ENCODE peak calls at places on chromosomes 2 and 18, in five cellular contexts. R is progenitor cell of endocrine pancreas, V is astrocyte of the spinal cord, I is left ventricle myocardium inferior, B is WTC11. O is an unnamed sample.

GRCh38 chr2:149038442-149039212 is at the start of gene LYPD6B:
- DNase-seq in B (peak), V (no peak), I (no peak), R (peak), O (peak)

GRCh38 chr2:108971661-108972566 is 17.1 kb downstream of the EDAR start:
- DNase-seq in B (no peak), I (peak), V (peak), R (no peak), O (no peak)

GRCh38 chr2:207952564-207953345 is 72.6 kb downstream of the PLEKHM3 start:
- DNase-seq in R (no peak), B (no peak), I (no peak), V (no peak), O (no peak)

GRCh38 chr2:10876394-10876793 is 35.3 kb upstream of the KCNF1 start:
- DNase-seq in R (no peak), I (no peak), B (no peak), V (no peak), O (no peak)

GRCh38 chr2:172429351-172429968 is 2.1 kb downstream of the ITGA6 start:
- DNase-seq in V (peak), R (no peak), B (no peak), I (no peak), O (no peak)

GRCh38 chr2:156537147-156537546 is 101.0 kb downstream of the GPD2 start:
- DNase-seq in V (peak), B (no peak), R (no peak), I (no peak), O (no peak)

GRCh38 chr18:50372743-50373142 is 2.1 kb upstream of the SKA1 start:
- DNase-seq in V (no peak), I (no peak), R (no peak), B (no peak), O (no peak)

GRCh38 chr2:105645031-105645940 is 99.4 kb upstream of the NCK2 start:
- DNase-seq in B (peak), R (no peak), I (no peak), V (no peak), O (no peak)

GRCh38 chr2:4404363-4404762 is 701.0 kb downstream of the DCDC2C start:
- DNase-seq in V (no peak), B (no peak), R (no peak), I (no peak), O (no peak)

GRCh38 chr2:170928036-170928823 is 823 bp upstream of the GORASP2 start:
- DNase-seq in R (no peak), B (peak), I (no peak), V (peak), O (no peak)

GRCh38 chr18:63697261-63697660 is 5.5 kb upstream of the SERPINB11 start:
- DNase-seq in B (no peak), R (no peak), V (peak), I (no peak), O (no peak)

GRCh38 chr2:3575534-3576324 is 669 bp downstream of the RPS7 start:
- DNase-seq in B (no peak), V (no peak), R (peak), I (no peak), O (peak)

GRCh38 chr2:29755233-29755632 is 166.2 kb downstream of the ALK start:
- DNase-seq in V (no peak), R (no peak), I (no peak), B (no peak), O (no peak)

GRCh38 chr2:9477914-9478313 is 3.6 kb downstream of the IAH1 start:
- DNase-seq in V (no peak), B (no peak), I (no peak), R (no peak), O (no peak)

GRCh38 chr2:114076961-114077360 is 187.1 kb downstream of the ACTR3 start:
- DNase-seq in I (no peak), V (no peak), R (no peak), B (no peak), O (no peak)

GRCh38 chr2:142144547-142144946 is 13.7 kb upstream of the LRP1B start:
- DNase-seq in B (no peak), R (no peak), V (no peak), I (no peak), O (no peak)

GRCh38 chr2:88698498-88699233 is 7.2 kb downstream of the RPIA start:
- DNase-seq in R (no peak), B (no peak), V (no peak), I (no peak), O (no peak)

GRCh38 chr2:170017848-170018492 is 160.0 kb upstream of the MYO3B start:
- DNase-seq in V (no peak), R (no peak), B (no peak), I (peak), O (no peak)

GRCh38 chr2:25302758-25303436 is 38.8 kb downstream of the DNMT3A start:
- DNase-seq in B (no peak), R (no peak), I (no peak), V (no peak), O (no peak)

GRCh38 chr2:220006152-220006551 is 378.7 kb downstream of the SLC4A3 start:
- DNase-seq in R (no peak), V (peak), I (no peak), B (no peak), O (no peak)

GRCh38 chr18:74906189-74906588 is 302.8 kb downstream of the PTGR3 start:
- DNase-seq in B (no peak), I (no peak), R (no peak), V (peak), O (no peak)

GRCh38 chr18:46160050-46160798 is 56.0 kb downstream of the HAUS1 start:
- DNase-seq in R (no peak), B (no peak), I (no peak), V (peak), O (no peak)

DNA sequence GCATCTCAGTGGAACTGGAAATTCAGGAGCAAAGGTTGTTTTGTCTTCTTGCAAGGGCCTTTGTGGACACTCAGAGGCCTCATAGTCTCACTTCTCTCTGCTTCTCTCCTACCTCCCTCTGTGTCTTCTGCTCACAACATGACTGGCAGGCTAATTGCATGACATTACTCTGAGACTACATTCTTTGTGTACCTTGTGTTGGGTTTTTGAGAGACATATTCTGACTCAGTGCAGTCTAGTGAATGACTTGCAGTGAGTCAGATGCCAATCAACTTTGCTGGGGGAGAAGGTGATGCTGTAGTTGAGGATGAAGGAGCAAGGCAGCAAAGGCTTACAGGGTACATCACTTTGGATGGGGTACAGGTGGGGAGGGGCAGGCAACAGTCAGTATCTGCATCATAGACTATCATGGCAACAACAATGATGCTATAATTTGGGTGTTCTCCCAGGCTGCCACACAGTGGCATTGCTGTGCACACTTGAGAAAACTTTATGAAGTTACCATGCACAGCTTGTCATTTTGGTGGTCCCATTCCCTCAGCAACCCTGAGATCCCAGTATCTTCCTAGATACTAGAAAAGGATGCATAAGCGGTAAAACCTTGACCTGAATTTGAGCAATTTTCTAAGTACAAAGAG is 69.3 kb upstream of the SLC16A14 start:
- DNase-seq in B (no peak), I (no peak), V (no peak), R (no peak), O (no peak)
- TF ChIP-seq CTCF in B (no peak), I (no peak), V (no peak), R (no peak), O (no peak)

GRCh38 chr2:30938196-30938595 is 130.9 kb upstream of the CAPN13 start:
- DNase-seq in R (no peak), V (no peak), I (no peak), B (no peak), O (no peak)

GRCh38 chr2:30939354-30939753 is 132.1 kb upstream of the CAPN13 start:
- DNase-seq in I (no peak), B (no peak), V (no peak), R (no peak), O (no peak)

GRCh38 chr2:30947686-30948085 is 140.4 kb upstream of the CAPN13 start:
- DNase-seq in R (no peak), I (no peak), V (no peak), B (no peak), O (no peak)

GRCh38 chr2:30940805-30941204 is 133.6 kb upstream of the CAPN13 start:
- DNase-seq in R (no peak), V (no peak), I (no peak), B (no peak), O (no peak)

DNA sequence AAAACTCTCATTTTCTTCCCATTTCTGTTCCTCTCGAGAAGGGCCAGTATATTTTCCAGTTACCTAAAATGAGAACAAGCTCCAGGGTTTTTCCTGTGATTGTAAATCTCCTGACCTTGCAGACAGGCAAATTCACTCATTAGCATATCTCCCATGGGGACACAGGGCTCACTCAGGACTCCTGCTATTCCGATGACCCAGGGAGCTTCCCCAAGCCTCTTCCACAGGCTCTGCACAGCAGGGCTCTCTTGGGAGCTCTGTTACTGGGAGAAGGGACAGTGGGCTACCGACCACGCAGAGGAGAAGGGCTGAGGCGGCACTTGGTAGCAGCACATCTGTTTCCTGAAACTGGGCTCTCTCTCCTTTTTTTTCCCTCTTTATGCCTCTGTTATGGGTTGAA is 135.2 kb upstream of the CAPN13 start:
- DNase-seq in V (no peak), I (no peak), R (no peak), B (no peak), O (no peak)
- TF ChIP-seq CTCF in V (no peak), I (no peak), R (no peak), B (no peak), O (no peak)

GRCh38 chr18:71850602-71851001 is 693.5 kb downstream of the CBLN2 start:
- DNase-seq in R (no peak), V (no peak), B (no peak), I (no peak), O (no peak)

GRCh38 chr18:71844810-71845209 is 699.3 kb downstream of the CBLN2 start:
- DNase-seq in R (no peak), B (no peak), V (no peak), I (no peak), O (no peak)

GRCh38 chr18:71849407-71849806 is 694.7 kb downstream of the CBLN2 start:
- DNase-seq in B (peak), I (no peak), R (no peak), V (no peak), O (no peak)
- TF ChIP-seq CTCF in B (peak), I (no peak), R (no peak), V (peak), O (peak)

GRCh38 chr2:127414855-127415592 is 3.2 kb upstream of the PROC start:
- DNase-seq in I (no peak), R (no peak), V (no peak), B (no peak), O (no peak)
- TF ChIP-seq CTCF in I (no peak), R (no peak), V (no peak), B (no peak), O (no peak)

DNA sequence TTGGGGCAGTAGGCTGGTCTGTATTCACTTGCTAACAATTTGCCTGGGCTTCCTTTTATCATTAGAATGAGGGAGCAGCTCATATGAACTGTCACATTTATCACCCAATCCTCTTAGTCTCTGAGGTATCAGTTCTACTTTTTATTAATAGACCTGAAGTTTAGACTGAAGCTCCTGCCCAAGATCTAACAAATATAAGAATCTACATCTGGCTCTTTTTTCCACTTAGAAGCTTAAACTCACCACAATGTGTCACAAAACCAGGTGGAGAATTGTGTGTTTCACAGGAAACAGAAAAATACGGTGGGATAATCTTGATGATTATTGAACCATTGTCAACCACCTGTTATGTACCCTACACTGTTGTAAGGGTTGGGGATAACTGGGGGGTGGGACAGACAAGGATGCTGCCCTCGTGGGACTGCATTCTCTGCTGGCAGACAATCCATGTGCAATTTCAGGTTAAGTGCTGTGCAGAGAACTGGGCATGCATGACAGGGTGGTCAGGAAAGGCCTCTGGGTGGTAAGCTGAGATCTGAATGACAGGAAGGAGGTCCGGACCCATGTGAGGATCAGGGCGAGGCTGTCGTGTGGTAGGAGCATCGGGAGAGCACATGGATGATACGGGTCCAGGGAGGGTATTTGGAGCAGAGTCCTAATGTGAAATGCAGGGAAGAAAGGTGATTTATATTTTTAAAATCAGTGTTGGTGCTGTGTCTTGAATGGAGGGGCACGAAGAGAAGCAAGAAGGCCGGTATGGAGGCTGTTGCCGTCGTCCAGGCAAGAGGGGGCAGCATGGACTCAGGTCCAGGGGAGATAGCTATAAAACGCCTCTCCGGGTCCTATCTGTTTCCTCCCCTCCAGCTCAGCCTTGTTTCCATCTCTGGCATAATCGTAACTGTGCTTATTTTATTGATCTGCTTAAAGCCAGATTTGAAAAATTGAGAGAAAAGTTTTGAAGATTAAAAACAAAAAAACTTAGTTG is 17.6 kb downstream of the MYL12B start:
- DNase-seq in B (no peak), I (no peak), R (no peak), V (no peak), O (no peak)
- TF ChIP-seq CTCF in B (no peak), I (no peak), R (no peak), V (no peak), O (no peak)

DNA sequence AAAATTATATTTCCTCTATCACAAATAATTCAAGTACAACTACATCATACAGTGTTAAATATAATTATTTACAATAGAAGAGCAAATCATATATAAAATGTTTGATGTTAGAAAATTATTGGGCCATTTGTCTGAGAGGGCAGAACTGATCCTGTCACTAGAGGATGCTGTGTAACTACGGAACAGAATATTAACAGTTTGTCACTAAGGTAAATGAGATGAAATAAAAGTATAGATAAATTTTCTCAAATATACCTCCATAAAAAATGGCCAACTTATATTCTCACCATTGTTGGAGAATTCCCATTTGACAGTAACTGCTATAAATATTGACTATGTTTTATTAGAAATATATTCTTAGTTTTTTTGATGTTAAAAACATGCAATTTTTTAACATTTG is 1067.4 kb upstream of the DDX18 start:
- DNase-seq in I (no peak), R (no peak), V (no peak), B (no peak), O (no peak)
- TF ChIP-seq CTCF in I (no peak), R (peak), V (no peak), B (no peak), O (peak)

DNA sequence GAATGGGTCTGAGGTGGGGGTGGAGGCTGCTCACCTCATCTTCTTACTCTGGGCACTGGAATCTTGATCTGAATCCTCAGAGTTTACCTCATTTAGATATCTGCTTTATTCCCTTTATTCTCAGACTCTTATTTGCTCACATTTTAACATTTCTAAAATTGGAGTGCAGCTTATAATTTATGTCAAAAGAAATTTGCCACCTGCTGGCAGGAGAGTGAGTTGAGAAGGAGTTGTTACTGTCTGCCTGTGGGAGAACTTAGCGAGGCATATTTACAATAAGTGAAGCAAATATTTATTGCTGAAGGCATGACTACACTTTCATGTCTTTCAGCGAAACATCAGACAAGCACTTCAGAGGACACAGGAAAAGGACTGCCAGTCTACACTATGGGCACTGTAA is 16.4 kb upstream of the KIAA2012 start:
- DNase-seq in V (no peak), B (no peak), I (no peak), R (no peak), O (no peak)
- TF ChIP-seq CTCF in V (peak), B (no peak), I (peak), R (peak), O (peak)